ENCODE peak calls at places on chromosomes 13 and 19, in four cellular contexts. J is cardiac muscle cell, Z is colonic mucosa, G is osteoblast. F is an unnamed sample.

GRCh38 chr19:3463039-3463958 is 17.0 kb downstream of the SMIM24 start:
- DNase-seq in Z (no peak), G (peak), J (no peak), F (no peak)

GRCh38 chr13:39369161-39369890 is 233.7 kb downstream of the LHFPL6 start:
- DNase-seq in G (no peak), J (no peak), Z (no peak), F (no peak)

GRCh38 chr13:86020350-86021002 is 221.3 kb upstream of the SLITRK6 start:
- DNase-seq in J (peak), G (no peak), Z (no peak), F (peak)

GRCh38 chr13:27427663-27428062 is 3.2 kb downstream of the GTF3A start:
- DNase-seq in J (no peak), G (no peak), Z (no peak), F (no peak)

GRCh38 chr19:10797078-10797477 is 38.9 kb downstream of the TMED1 start:
- DNase-seq in Z (no peak), J (no peak), G (no peak), F (no peak)

GRCh38 chr13:23751195-23751594 is 138.0 kb downstream of the MIPEP start:
- DNase-seq in Z (no peak), G (no peak), J (no peak), F (no peak)

GRCh38 chr13:52348081-52348480 is 57.9 kb downstream of the THSD1 start:
- DNase-seq in J (peak), G (peak), Z (no peak), F (peak)

GRCh38 chr13:97212540-97213146 is 9.5 kb upstream of the MBNL2 start:
- DNase-seq in G (no peak), J (peak), Z (peak), F (no peak)

GRCh38 chr13:39816936-39817335 is 161.5 kb downstream of the COG6 start:
- DNase-seq in J (no peak), G (no peak), Z (no peak), F (peak)

GRCh38 chr13:109397285-109397684 is 389.1 kb downstream of the IRS2 start:
- DNase-seq in J (no peak), Z (no peak), G (no peak), F (no peak)

GRCh38 chr13:110453767-110454166 is 107.8 kb downstream of the RAB20 start:
- DNase-seq in G (no peak), Z (no peak), J (no peak), F (no peak)

GRCh38 chr19:17332677-17333581 is 1.7 kb downstream of the ANO8 start:
- DNase-seq in J (peak), G (peak), Z (no peak), F (no peak)

DNA sequence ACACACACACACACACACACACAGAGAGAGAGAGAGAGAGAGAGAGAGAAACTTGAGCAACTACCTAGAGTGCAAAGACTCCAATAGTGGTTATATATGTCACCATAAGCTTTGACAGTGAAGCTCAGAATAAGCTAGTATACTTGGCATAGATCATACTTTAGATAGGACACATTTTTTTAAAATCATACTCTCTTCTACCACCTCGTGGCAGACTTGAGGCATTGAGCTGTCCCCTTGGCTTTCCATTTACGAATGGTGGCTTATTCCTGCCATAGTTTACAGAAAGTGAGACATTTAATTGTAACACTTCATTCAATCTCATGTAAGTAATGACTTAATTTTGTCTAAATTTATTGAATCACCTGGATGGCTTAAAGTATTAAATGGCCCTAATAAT is 108.2 kb downstream of the EDNRB start:
- DNase-seq in G (no peak), J (peak), Z (no peak), F (no peak)
- TF ChIP-seq CTCF in G (peak), J (no peak), Z (peak), F (peak)

GRCh38 chr13:100357764-100358163 is 230.8 kb downstream of the GGACT start:
- DNase-seq in Z (no peak), G (no peak), J (no peak), F (no peak)
- H3K4me3 ChIP-seq in Z (no peak), G (no peak), J (no peak), F (no peak)

GRCh38 chr13:102774210-102774560 is 599 bp upstream of the TEX30 start:
- DNase-seq in J (no peak), G (peak), Z (no peak), F (no peak)
- TF ChIP-seq CTCF in J (no peak), G (no peak), Z (no peak), F (no peak)

DNA sequence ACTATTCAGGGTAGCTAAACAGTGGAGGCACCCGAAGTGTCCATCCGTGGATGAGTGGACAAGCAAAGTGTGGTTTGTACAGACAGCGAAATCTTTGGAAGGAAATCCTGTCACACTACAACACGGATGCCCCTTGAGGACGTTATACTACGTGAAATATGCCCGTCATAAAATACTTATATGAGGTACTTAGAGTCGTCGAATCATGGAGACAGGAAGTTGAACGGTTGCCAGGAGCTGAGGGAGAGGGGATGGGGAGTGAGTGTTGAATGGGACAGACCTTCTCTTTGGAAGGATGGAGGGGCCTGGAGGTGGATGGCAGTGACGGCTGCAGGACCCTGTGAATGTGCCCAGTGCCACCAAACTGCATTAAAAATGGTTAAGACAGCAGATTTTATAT is 11.6 kb downstream of the ATP4B start:
- DNase-seq in Z (peak), J (no peak), G (peak), F (no peak)
- H3K4me3 ChIP-seq in Z (no peak), J (no peak), G (no peak), F (no peak)

DNA sequence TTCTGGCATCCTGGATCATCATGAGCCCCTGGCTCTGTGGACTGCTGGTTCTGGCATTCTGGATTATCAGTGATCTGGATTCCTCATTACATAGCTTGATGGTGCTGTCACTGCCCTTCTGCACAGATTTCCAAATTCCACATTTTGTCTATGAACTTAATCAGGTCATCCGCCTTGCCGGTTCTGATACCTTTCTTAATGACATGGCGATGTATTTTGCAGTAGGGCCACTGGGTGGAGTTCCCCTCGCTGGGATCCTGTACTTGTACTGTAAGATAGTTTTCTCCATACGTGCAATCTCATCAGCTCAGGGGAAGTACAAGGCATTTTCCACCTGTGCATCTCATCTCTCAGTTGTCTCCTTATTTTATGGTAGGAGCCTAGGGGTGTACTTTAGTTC is 24.4 kb upstream of the OR7C2 start:
- DNase-seq in J (no peak), G (no peak), Z (no peak), F (no peak)
- TF ChIP-seq CTCF in J (no peak), G (no peak), Z (no peak), F (no peak)

DNA sequence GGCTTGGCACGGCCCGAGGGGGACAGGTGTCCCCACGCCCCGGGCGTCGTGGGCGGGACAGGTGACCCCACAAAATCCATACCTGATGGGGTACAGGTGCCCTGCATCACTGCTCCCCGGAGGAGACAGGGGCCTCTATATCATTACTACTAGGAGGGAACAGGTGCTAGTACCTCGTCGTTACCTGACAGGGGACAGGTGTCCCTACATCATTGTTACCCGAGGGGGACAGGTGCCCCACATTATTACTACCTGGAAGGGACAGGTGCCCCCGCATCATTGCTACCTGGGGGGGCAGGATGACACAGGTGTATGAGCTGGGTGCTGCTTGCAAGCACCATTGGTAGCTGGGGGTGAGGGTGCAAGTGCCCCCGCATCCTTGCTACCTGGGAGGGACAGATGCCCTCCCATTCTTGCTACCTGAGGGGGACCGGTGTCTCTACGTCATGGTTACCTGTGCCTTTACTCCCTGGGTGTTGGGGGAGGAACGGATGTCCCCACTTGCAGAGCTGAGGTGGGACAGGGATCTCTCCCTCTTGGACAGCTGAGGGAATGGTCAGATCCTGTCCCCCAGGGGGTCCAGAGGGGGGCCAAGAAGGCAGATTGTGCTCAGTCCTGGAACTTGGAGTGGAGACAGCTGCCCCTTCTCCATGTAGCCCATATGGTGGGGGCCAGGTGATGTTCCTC is 618 bp downstream of the CRTC1 start:
- DNase-seq in J (no peak), G (peak), Z (no peak), F (no peak)
- H3K4me3 ChIP-seq in J (peak), G (peak), Z (peak), F (peak)

DNA sequence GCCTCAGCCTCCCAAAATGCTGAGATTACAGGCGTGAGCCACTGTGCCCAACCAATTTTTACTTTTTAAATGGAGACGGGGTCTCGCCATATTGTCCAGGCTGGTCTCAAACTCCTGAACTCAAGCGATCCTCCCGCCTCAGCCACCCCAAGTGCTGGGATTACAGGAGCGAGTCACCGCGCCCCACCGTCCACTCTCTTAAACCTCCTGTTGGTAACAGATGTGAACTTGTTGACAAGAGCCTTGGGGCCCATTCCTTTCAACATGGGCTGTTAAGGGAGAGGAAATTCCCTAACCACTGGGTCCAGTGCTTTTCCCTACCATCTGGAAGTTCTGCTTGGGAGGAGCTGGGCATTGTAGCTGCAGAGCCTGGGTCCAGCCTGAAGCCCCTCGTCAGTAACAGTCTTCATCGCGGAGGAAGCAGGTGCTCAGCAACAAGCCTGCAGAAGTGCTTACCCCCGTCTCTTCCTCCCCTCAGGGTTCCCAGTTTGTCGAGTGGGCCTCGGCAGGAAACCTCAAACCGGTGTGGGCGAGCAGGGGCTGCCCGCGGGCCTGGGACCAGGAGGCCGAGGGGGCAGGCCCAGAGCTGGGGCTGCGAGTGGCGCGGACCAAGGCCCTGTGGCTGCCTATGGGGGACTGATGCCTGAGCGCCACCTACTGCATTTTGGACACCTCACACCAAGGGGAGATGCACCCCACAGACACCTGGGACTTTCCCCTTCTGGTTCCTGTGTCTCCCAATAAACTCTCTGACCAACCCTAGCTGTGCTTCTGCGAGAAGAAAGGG is 4.0 kb upstream of the FLT3LG start:
- DNase-seq in Z (no peak), G (peak), J (no peak), F (no peak)
- TF ChIP-seq CTCF in Z (peak), G (no peak), J (no peak), F (peak)

DNA sequence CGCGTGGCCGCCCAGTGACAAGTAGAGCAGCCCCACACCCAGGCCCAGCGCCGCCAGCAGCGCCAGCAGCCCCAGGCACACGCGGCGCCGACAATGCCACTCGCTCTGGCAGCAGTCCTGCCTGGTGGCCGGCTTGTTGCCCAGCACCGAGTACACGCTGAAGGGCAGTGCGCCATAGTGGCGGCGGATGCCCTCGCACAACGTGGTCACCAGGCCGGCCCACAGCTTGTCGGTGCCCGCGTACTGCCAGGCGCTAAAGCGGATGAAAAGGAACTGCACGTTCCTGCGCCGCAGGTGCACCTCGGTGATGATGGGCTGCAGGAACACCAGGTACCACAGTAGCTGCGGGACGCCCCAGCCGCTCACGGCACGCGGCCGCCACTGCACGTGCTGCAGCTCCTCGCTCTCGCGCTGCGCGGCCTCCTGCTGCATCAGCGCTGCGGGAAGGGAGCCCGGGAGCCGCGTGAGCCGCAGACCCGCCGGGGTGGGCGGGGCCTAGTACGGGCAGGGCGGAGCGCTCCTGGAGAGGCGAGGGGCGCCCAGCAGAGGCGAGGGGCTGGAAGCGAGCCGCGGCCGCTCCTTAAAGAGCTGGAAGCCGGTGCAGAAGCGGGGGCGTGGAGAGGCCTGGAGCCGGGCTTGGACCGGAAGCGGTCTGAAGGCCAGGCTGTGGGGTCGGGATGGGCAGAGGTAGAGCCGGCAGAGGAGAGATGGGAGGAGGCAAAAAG is 7.3 kb downstream of the NKPD1 start:
- DNase-seq in J (peak), G (peak), Z (peak), F (no peak)
- H3K4me3 ChIP-seq in J (peak), G (peak), Z (peak), F (peak)

GRCh38 chr19:27966390-27966816 is 1246.5 kb downstream of the UQCRFS1 start:
- DNase-seq in Z (no peak), J (peak), G (no peak), F (no peak)
- TF ChIP-seq CTCF in Z (peak), J (peak), G (peak), F (peak)

F was measured in astrocyte of the cerebellum.